ENCODE peak calls at places on chromosomes 12 and 14, in seven cellular contexts. Y is left colon; Z is H4; S is germinal center; I is stimulated activated CD8-positive, alpha-beta memory T cell treated with anti-CD3 and anti-CD28 coated beads, Interleukin-4, amount 100 ng/mL, for 1 hour; U is heart right ventricle; H is HS-27A. Q is an unnamed sample.

GRCh38 chr12:75389061-75389460 is 1.8 kb upstream of the GLIPR1L2 start:
- DNase-seq in Y (no peak), Z (peak), S (no peak), I (no peak), U (no peak), H (no peak), Q (peak)

GRCh38 chr12:115522010-115522409 is 755.5 kb downstream of the MED13L start:
- DNase-seq in Y (no peak), Z (no peak), S (no peak), I (no peak), U (no peak), H (no peak), Q (no peak)

GRCh38 chr14:96274122-96274910 is 18.3 kb downstream of the BDKRB1 start:
- DNase-seq in Y (no peak), Z (peak), S (no peak), I (no peak), U (no peak), H (no peak), Q (no peak)

GRCh38 chr12:5650804-5651461 is 219.0 kb downstream of the NTF3 start:
- DNase-seq in Y (no peak), Z (no peak), S (no peak), I (no peak), U (no peak), H (no peak), Q (no peak)

GRCh38 chr12:25321772-25322171 is 71.0 kb upstream of the KRAS start:
- DNase-seq in Y (no peak), Z (no peak), S (no peak), I (no peak), U (no peak), H (no peak), Q (no peak)

GRCh38 chr12:52672321-52672933 is 7.8 kb downstream of the KRT1 start:
- DNase-seq in Y (no peak), Z (no peak), S (no peak), I (no peak), U (no peak), H (no peak), Q (no peak)

GRCh38 chr12:67925077-67925476 is 64.2 kb upstream of the IFNG-AS1 start:
- DNase-seq in Y (no peak), Z (peak), S (no peak), I (no peak), U (no peak), H (no peak), Q (no peak)

GRCh38 chr14:35661875-35662274 is 127.9 kb downstream of the INSM2 start:
- DNase-seq in Y (no peak), Z (no peak), S (no peak), I (no peak), U (no peak), H (no peak), Q (no peak)

GRCh38 chr12:48336066-48336465 is 14.7 kb downstream of the ZNF641 start:
- DNase-seq in Y (no peak), Z (no peak), S (no peak), I (no peak), U (no peak), H (no peak), Q (no peak)

GRCh38 chr14:61558271-61558670 is 137.0 kb upstream of the HIF1A start:
- DNase-seq in Y (no peak), Z (no peak), S (no peak), I (no peak), U (no peak), H (no peak), Q (peak)

GRCh38 chr14:52060080-52060479 is 8.8 kb downstream of the NID2 start:
- DNase-seq in Y (no peak), Z (no peak), S (no peak), I (no peak), U (no peak), H (no peak), Q (no peak)

GRCh38 chr12:77190022-77190421 is 124.7 kb upstream of the E2F7 start:
- DNase-seq in Y (no peak), Z (peak), S (no peak), I (no peak), U (no peak), H (no peak), Q (no peak)

GRCh38 chr12:21771311-21771710 is 3.2 kb downstream of the KCNJ8 start:
- DNase-seq in Y (no peak), Z (no peak), S (no peak), I (no peak), U (no peak), H (peak), Q (no peak)

GRCh38 chr12:123387508-123388217 is 3.7 kb downstream of the KMT5A start:
- DNase-seq in Y (no peak), Z (no peak), S (peak), I (no peak), U (no peak), H (no peak), Q (no peak)

GRCh38 chr12:67357726-67358125 is 88.6 kb downstream of the CAND1 start:
- DNase-seq in Y (no peak), Z (no peak), S (no peak), I (no peak), U (no peak), H (no peak), Q (no peak)

GRCh38 chr14:80996049-80996901 is 40.9 kb downstream of the TSHR start:
- DNase-seq in Y (no peak), Z (peak), S (peak), I (no peak), U (peak), H (peak), Q (peak)

GRCh38 chr14:58292192-58292591 is 6.2 kb upstream of the ARID4A start:
- DNase-seq in Y (no peak), Z (no peak), S (no peak), I (no peak), U (no peak), H (no peak), Q (no peak)

GRCh38 chr12:57099766-57100165 is 10.9 kb downstream of the NAB2 start:
- DNase-seq in Y (no peak), Z (no peak), S (peak), I (no peak), U (no peak), H (no peak), Q (no peak)

GRCh38 chr12:3216726-3217682 is 139.8 kb downstream of the TSPAN9 start:
- DNase-seq in Y (no peak), Z (no peak), S (no peak), I (no peak), U (peak), H (no peak), Q (no peak)

GRCh38 chr14:75864352-75864751 is 117.4 kb downstream of the TGFB3 start:
- DNase-seq in Y (no peak), Z (no peak), S (no peak), I (no peak), U (no peak), H (no peak), Q (no peak)

GRCh38 chr14:64811676-64812075 is 68.0 kb downstream of the SPTB start:
- DNase-seq in Y (no peak), Z (no peak), S (no peak), I (no peak), U (no peak), H (no peak), Q (no peak)

GRCh38 chr12:1479645-1480044 is 114.7 kb downstream of the FBXL14 start:
- DNase-seq in Y (no peak), Z (no peak), S (no peak), I (no peak), U (no peak), H (no peak), Q (no peak)

GRCh38 chr12:104505095-104505819 is 48.5 kb downstream of the CHST11 start:
- DNase-seq in Y (no peak), Z (no peak), S (peak), I (no peak), U (no peak), H (no peak), Q (peak)

GRCh38 chr12:63874897-63875296 is 30.4 kb downstream of the SRGAP1 start:
- DNase-seq in Y (no peak), Z (no peak), S (no peak), I (no peak), U (no peak), H (no peak), Q (no peak)

GRCh38 chr12:52496590-52497071 is 3.6 kb upstream of the KRT6A start:
- DNase-seq in Y (no peak), Z (peak), S (no peak), I (no peak), U (no peak), H (no peak), Q (no peak)

GRCh38 chr12:6914246-6914947 is at the start of gene ENO2:
- DNase-seq in Y (peak), Z (peak), S (peak), I (no peak), U (peak), H (no peak), Q (peak)

GRCh38 chr12:28742791-28743190 is 406.3 kb upstream of the FAR2 start:
- DNase-seq in Y (no peak), Z (no peak), S (no peak), I (no peak), U (no peak), H (no peak), Q (no peak)

GRCh38 chr12:75481013-75481705 is 604 bp downstream of the GLIPR1 start:
- DNase-seq in Y (no peak), Z (peak), S (peak), I (no peak), U (no peak), H (no peak), Q (no peak)

GRCh38 chr12:2669560-2669959 is 125.2 kb upstream of the FKBP4 start:
- DNase-seq in Y (no peak), Z (no peak), S (no peak), I (no peak), U (no peak), H (no peak), Q (no peak)

GRCh38 chr14:30297856-30298255 is 261.1 kb upstream of the G2E3 start:
- DNase-seq in Y (no peak), Z (no peak), S (no peak), I (no peak), U (no peak), H (no peak), Q (no peak)

GRCh38 chr12:27303139-27304111 is 29.2 kb upstream of the BMAL2 start:
- DNase-seq in Y (no peak), Z (no peak), S (no peak), I (no peak), U (no peak), H (no peak), Q (no peak)

Q was measured in NCI-H2081.